ENCODE peak calls at places on chromosome 3, in four cellular contexts. One of them, this sample, is unnamed.

GRCh38 chr3:120203016-120203415 is 82.0 kb downstream of the GPR156 start:
- DNase-seq in A549: no peak
- DNase-seq in GM12878: no peak
- DNase-seq in K562: no peak
- DNase-seq in this sample: peak

GRCh38 chr3:50226888-50227389 is 9.1 kb upstream of the GNAI2 start:
- DNase-seq in A549: peak
- DNase-seq in GM12878: no peak
- DNase-seq in K562: peak
- DNase-seq in this sample: no peak

GRCh38 chr3:61561374-61562041 is at the start of gene PTPRG:
- DNase-seq in A549: peak
- DNase-seq in GM12878: no peak
- DNase-seq in K562: no peak
- DNase-seq in this sample: peak

GRCh38 chr3:128297401-128298138 is 144.3 kb downstream of the EEFSEC start:
- DNase-seq in A549: peak
- DNase-seq in GM12878: no peak
- DNase-seq in K562: no peak
- DNase-seq in this sample: no peak

GRCh38 chr3:141039573-141039972 is 11.6 kb upstream of the SPSB4 start:
- DNase-seq in A549: no peak
- DNase-seq in GM12878: no peak
- DNase-seq in K562: no peak
- DNase-seq in this sample: no peak

GRCh38 chr3:194782767-194783404 is 97.2 kb downstream of the FAM43A start:
- DNase-seq in A549: peak
- DNase-seq in GM12878: no peak
- DNase-seq in K562: no peak
- DNase-seq in this sample: no peak

GRCh38 chr3:141380279-141380678 is 12.0 kb downstream of the ZBTB38 start:
- DNase-seq in A549: no peak
- DNase-seq in GM12878: no peak
- DNase-seq in K562: no peak
- DNase-seq in this sample: no peak

GRCh38 chr3:15206662-15207576 is 873 bp downstream of the CAPN7 start:
- DNase-seq in A549: peak
- DNase-seq in GM12878: no peak
- DNase-seq in K562: peak
- DNase-seq in this sample: peak

GRCh38 chr3:52769786-52770445 is 824 bp downstream of the NEK4 start:
- DNase-seq in A549: no peak
- DNase-seq in GM12878: no peak
- DNase-seq in K562: peak
- DNase-seq in this sample: peak

GRCh38 chr3:184816654-184817053 is 4.7 kb downstream of the VPS8 start:
- DNase-seq in A549: no peak
- DNase-seq in GM12878: no peak
- DNase-seq in K562: no peak
- DNase-seq in this sample: no peak

GRCh38 chr3:194900886-194901522 is 215.3 kb downstream of the FAM43A start:
- DNase-seq in A549: no peak
- DNase-seq in GM12878: no peak
- DNase-seq in K562: no peak
- DNase-seq in this sample: no peak

GRCh38 chr3:131544557-131544956 is 41.8 kb upstream of the MRPL3 start:
- DNase-seq in A549: no peak
- DNase-seq in GM12878: no peak
- DNase-seq in K562: no peak
- DNase-seq in this sample: no peak

GRCh38 chr3:37861540-37862051 is at the start of gene CTDSPL:
- DNase-seq in A549: peak
- DNase-seq in GM12878: no peak
- DNase-seq in K562: peak
- DNase-seq in this sample: peak

GRCh38 chr3:136659253-136659652 is 92.9 kb downstream of the STAG1 start:
- DNase-seq in A549: peak
- DNase-seq in GM12878: no peak
- DNase-seq in K562: no peak
- DNase-seq in this sample: peak

GRCh38 chr3:87503901-87504498 is 227.6 kb upstream of the POU1F1 start:
- DNase-seq in A549: peak
- DNase-seq in GM12878: no peak
- DNase-seq in K562: peak
- DNase-seq in this sample: peak

GRCh38 chr3:21185816-21186314 is 565.1 kb downstream of the ZNF385D start:
- DNase-seq in A549: no peak
- DNase-seq in GM12878: no peak
- DNase-seq in K562: peak
- DNase-seq in this sample: no peak

GRCh38 chr3:72728329-72728889 is 119.8 kb downstream of the SHQ1 start:
- DNase-seq in A549: no peak
- DNase-seq in GM12878: no peak
- DNase-seq in K562: no peak
- DNase-seq in this sample: no peak

GRCh38 chr3:41681479-41681878 is 280.4 kb downstream of the ULK4 start:
- DNase-seq in A549: peak
- DNase-seq in GM12878: no peak
- DNase-seq in K562: no peak
- DNase-seq in this sample: peak

GRCh38 chr3:52044869-52045616 is 11.3 kb downstream of the DUSP7 start:
- DNase-seq in A549: no peak
- DNase-seq in GM12878: no peak
- DNase-seq in K562: no peak
- DNase-seq in this sample: peak

GRCh38 chr3:141103067-141103466 is 51.9 kb downstream of the SPSB4 start:
- DNase-seq in A549: no peak
- DNase-seq in GM12878: no peak
- DNase-seq in K562: no peak
- DNase-seq in this sample: no peak

GRCh38 chr3:134446800-134447199 is 39.0 kb downstream of the ANAPC13 start:
- DNase-seq in A549: no peak
- DNase-seq in GM12878: no peak
- DNase-seq in K562: no peak
- DNase-seq in this sample: no peak

GRCh38 chr3:15693340-15693739 is 91.8 kb downstream of the BTD start:
- DNase-seq in A549: peak
- DNase-seq in GM12878: no peak
- DNase-seq in K562: no peak
- DNase-seq in this sample: peak

GRCh38 chr3:12345141-12345561 is 56.3 kb downstream of the PPARG start:
- DNase-seq in A549: peak
- DNase-seq in GM12878: no peak
- DNase-seq in K562: no peak
- DNase-seq in this sample: no peak

GRCh38 chr3:188104050-188104449 is 49.9 kb upstream of the LPP start:
- DNase-seq in A549: no peak
- DNase-seq in GM12878: no peak
- DNase-seq in K562: no peak
- DNase-seq in this sample: no peak

GRCh38 chr3:339346-339745 is 142.8 kb downstream of the CHL1 start:
- DNase-seq in A549: no peak
- DNase-seq in GM12878: no peak
- DNase-seq in K562: no peak
- DNase-seq in this sample: peak

GRCh38 chr3:9861201-9861600 is 17.4 kb upstream of the RPUSD3 start:
- DNase-seq in A549: no peak
- DNase-seq in GM12878: no peak
- DNase-seq in K562: no peak
- DNase-seq in this sample: peak

GRCh38 chr3:40616420-40616819 is 91.7 kb downstream of the ZNF621 start:
- DNase-seq in A549: no peak
- DNase-seq in GM12878: no peak
- DNase-seq in K562: no peak
- DNase-seq in this sample: peak

GRCh38 chr3:40618158-40618557 is 93.4 kb downstream of the ZNF621 start:
- DNase-seq in A549: no peak
- DNase-seq in GM12878: no peak
- DNase-seq in K562: no peak
- DNase-seq in this sample: no peak

GRCh38 chr3:40617084-40617483 is 92.3 kb downstream of the ZNF621 start:
- DNase-seq in A549: no peak
- DNase-seq in GM12878: no peak
- DNase-seq in K562: no peak
- DNase-seq in this sample: no peak

GRCh38 chr3:40615110-40615915 is 90.6 kb downstream of the ZNF621 start:
- DNase-seq in A549: no peak
- DNase-seq in GM12878: no peak
- DNase-seq in K562: no peak
- DNase-seq in this sample: peak

DNA sequence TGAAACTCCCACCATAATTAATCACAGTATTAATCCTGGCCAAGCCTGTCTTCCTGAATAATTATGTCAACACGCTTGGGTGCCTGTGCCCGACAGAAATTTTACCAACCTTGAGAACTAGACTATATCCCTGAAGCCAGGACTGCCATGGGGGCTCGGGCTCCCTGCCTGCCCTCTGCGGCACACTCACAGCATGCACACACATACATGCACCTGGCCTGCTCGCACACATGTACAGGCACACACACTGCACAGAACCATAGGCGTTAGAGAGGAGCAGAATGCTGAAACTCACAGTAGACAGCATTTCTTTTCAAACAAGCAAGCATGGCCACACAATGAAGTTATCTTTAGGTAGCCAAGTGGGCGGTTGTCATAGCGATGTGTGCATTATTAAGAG is 91.2 kb downstream of the ZNF621 start:
- DNase-seq in A549: no peak
- DNase-seq in GM12878: no peak
- DNase-seq in K562: no peak
- DNase-seq in this sample: peak
- TF ChIP-seq JUNB in A549: no peak
- TF ChIP-seq JUNB in GM12878: no peak
- TF ChIP-seq JUNB in K562: no peak
- TF ChIP-seq JUNB in this sample: no peak

GRCh38 chr3:151362798-151363197 is 21.8 kb downstream of the P2RY12 start:
- DNase-seq in A549: no peak
- DNase-seq in GM12878: no peak
- DNase-seq in K562: no peak
- DNase-seq in this sample: no peak

GRCh38 chr3:151356791-151357460 is 27.6 kb upstream of the P2RY13 start:
- DNase-seq in A549: no peak
- DNase-seq in GM12878: no peak
- DNase-seq in K562: no peak
- DNase-seq in this sample: no peak

GRCh38 chr3:151351648-151352047 is 22.3 kb upstream of the P2RY13 start:
- DNase-seq in A549: no peak
- DNase-seq in GM12878: no peak
- DNase-seq in K562: no peak
- DNase-seq in this sample: no peak

DNA sequence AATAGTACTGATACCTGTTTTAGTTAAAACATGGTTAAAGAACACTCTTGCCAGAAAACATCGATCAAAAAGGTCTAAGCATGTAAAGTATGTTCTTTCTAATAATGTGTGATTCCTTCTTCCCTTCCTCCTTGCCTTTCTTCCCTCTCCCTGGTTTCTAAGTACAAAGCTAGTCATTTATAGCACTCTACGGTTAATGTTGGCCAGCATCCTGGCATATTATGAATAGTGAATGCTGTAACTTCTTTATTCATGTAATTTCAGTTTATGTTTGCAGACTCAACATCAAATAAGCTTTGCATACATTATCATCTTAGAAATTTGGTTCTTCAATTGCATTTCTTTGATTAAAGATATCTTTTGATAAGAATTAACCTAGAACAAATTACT is 27.1 kb downstream of the P2RY12 start:
- DNase-seq in A549: no peak
- DNase-seq in GM12878: no peak
- DNase-seq in K562: no peak
- DNase-seq in this sample: no peak
- TF ChIP-seq JUNB in A549: no peak
- TF ChIP-seq JUNB in GM12878: no peak
- TF ChIP-seq JUNB in K562: no peak
- TF ChIP-seq JUNB in this sample: no peak

GRCh38 chr3:197906023-197906849 is 43.8 kb upstream of the RPL35A start:
- DNase-seq in A549: peak
- DNase-seq in GM12878: peak
- DNase-seq in K562: peak
- DNase-seq in this sample: peak

GRCh38 chr3:197901626-197902025 is 48.4 kb upstream of the RPL35A start:
- DNase-seq in A549: no peak
- DNase-seq in GM12878: no peak
- DNase-seq in K562: no peak
- DNase-seq in this sample: no peak

GRCh38 chr3:197908957-197909701 is 40.9 kb upstream of the RPL35A start:
- DNase-seq in A549: no peak
- DNase-seq in GM12878: no peak
- DNase-seq in K562: no peak
- DNase-seq in this sample: no peak

GRCh38 chr3:197906850-197907187 is 43.2 kb upstream of the RPL35A start:
- DNase-seq in A549: no peak
- DNase-seq in GM12878: no peak
- DNase-seq in K562: no peak
- DNase-seq in this sample: no peak

GRCh38 chr3:197907196-197907595 is 42.8 kb upstream of the RPL35A start:
- DNase-seq in A549: no peak
- DNase-seq in GM12878: no peak
- DNase-seq in K562: no peak
- DNase-seq in this sample: no peak
- TF ChIP-seq JUNB in A549: no peak
- TF ChIP-seq JUNB in GM12878: no peak
- TF ChIP-seq JUNB in K562: no peak
- TF ChIP-seq JUNB in this sample: no peak

DNA sequence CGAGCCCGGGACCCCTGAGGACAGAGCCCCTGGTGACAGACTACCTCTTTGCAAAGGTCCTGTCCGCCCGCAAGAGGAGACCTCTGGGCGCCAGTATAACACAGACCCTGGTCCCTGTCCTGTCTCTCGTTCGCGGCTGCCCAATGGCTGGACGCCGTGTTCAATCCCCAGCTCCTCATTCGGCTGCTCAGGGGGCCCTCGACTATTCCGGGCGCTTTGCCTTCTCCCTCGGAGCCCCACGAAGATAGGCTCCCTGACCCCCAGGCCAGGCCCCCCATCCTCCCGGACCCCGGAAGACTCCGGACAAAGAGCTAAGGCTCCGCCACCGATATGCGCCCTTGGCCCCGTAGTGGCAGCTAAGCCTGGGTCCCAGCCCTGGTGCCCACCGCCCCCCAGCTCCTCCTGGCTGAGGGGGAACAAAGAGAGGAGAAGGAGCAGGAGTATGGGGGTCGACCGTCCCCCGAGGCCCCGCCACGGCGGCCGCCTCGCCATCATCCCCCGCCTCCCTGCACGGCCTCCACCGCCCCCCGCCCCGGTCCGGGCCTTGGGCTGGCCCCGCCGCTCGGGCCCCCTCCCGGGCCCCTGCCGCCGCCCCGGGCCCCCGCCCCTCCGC is 440 bp downstream of the CELSR3 start:
- DNase-seq in A549: no peak
- DNase-seq in GM12878: no peak
- DNase-seq in K562: no peak
- DNase-seq in this sample: peak
- TF ChIP-seq JUNB in A549: no peak
- TF ChIP-seq JUNB in GM12878: no peak
- TF ChIP-seq JUNB in K562: no peak
- TF ChIP-seq JUNB in this sample: no peak

This sample was measured in GM23338.